ENCODE peak calls at places on chromosomes 4 and X, in four cellular contexts. J is GM20000, D is iPS DF 19.7, K is EH. O is an unnamed sample.

GRCh38 chr4:159505275-159505975 is 402.5 kb downstream of the RAPGEF2 start:
- DNase-seq in J (no peak), D (no peak), K (no peak), O (no peak)

GRCh38 chr4:185115827-185116232 is 27.2 kb upstream of the SLC25A4 start:
- DNase-seq in J (no peak), D (peak), K (peak), O (no peak)

GRCh38 chr4:150140774-150141400 is 62.6 kb downstream of the DCLK2 start:
- DNase-seq in J (no peak), D (no peak), K (peak), O (no peak)

GRCh38 chr4:178814908-178815307 is 1372.7 kb upstream of the AGA start:
- DNase-seq in J (no peak), D (no peak), K (no peak), O (no peak)

GRCh38 chrX:56233682-56234081 is 1.5 kb downstream of the KLF8 start:
- DNase-seq in J (peak), D (peak), K (no peak), O (peak)

GRCh38 chrX:68676340-68676739 is 28.9 kb downstream of the STARD8 start:
- DNase-seq in J (no peak), D (no peak), K (no peak), O (no peak)

GRCh38 chr4:165461176-165461835 is 82.5 kb downstream of the CPE start:
- DNase-seq in J (no peak), D (no peak), K (peak), O (no peak)

GRCh38 chrX:137432609-137433008 is 133.3 kb upstream of the ZIC3 start:
- DNase-seq in J (peak), D (no peak), K (no peak), O (no peak)

GRCh38 chr4:160928482-160928881 is 1235.3 kb downstream of the FSTL5 start:
- DNase-seq in J (no peak), D (no peak), K (no peak), O (no peak)

GRCh38 chrX:132501606-132502005 is 12.8 kb upstream of the MBNL3 start:
- DNase-seq in J (no peak), D (no peak), K (no peak), O (no peak)

O was measured in head of caudate nucleus.